ENCODE peak calls at places on chromosome 17, in six cellular contexts. X is right lobe of liver; R is Karpas-422; T is left ventricle myocardium inferior; L is CD4-positive, CD25-positive, alpha-beta regulatory T cell; H is brain microvascular endothelial cell. F is an unnamed sample.

GRCh38 chr17:50101346-50102163 is 6.4 kb downstream of the PDK2 start:
- DNase-seq in L (no peak), H (no peak), X (peak; percentile 88), R (peak; percentile 78), T (peak; percentile 70), F (no peak)

GRCh38 chr17:67289174-67289876 is 44.3 kb upstream of the HELZ start:
- DNase-seq in R (no peak), H (peak; percentile 25), X (peak; percentile 85), L (no peak), T (peak; percentile 90), F (no peak)

GRCh38 chr17:73379814-73380213 is 68.0 kb upstream of the CDC42EP4 start:
- DNase-seq in T (no peak), R (no peak), H (no peak), L (no peak), X (no peak), F (no peak)

GRCh38 chr17:20281860-20282259 is 185.5 kb downstream of the LGALS9B start:
- DNase-seq in X (peak; percentile 54), H (no peak), R (no peak), L (no peak), T (peak; percentile 23), F (no peak)

GRCh38 chr17:1490643-1491405 is 1.7 kb downstream of the MYO1C start:
- DNase-seq in R (peak; percentile 89), T (peak; percentile 83), X (peak; percentile 83), H (no peak), L (peak; percentile 50), F (peak; percentile 71)

GRCh38 chr17:80034977-80035686 is 540 bp downstream of the TBC1D16 start:
- DNase-seq in L (peak; percentile 29), R (peak; percentile 44), T (no peak), X (no peak), H (peak; percentile 20), F (peak; percentile 29)

GRCh38 chr17:78661092-78661770 is 84.0 kb upstream of the DNAH17 start:
- DNase-seq in R (no peak), H (peak; percentile 32), T (no peak), X (no peak), L (no peak), F (no peak)

GRCh38 chr17:29930399-29931010 is 477 bp upstream of the SSH2 start:
- DNase-seq in X (no peak), R (no peak), L (no peak), H (no peak), T (no peak), F (no peak)

GRCh38 chr17:61627658-61628057 is 36.6 kb upstream of the NACA2 start:
- DNase-seq in X (no peak), H (no peak), T (no peak), L (no peak), R (no peak), F (no peak)

GRCh38 chr17:45115871-45116270 is 16.4 kb downstream of the PLCD3 start:
- DNase-seq in R (no peak), L (no peak), X (no peak), H (peak; percentile 28), T (no peak), F (no peak)

GRCh38 chr17:42247734-42248133 is 28.5 kb downstream of the STAT5B start:
- DNase-seq in R (no peak), H (peak; percentile 66), L (no peak), X (no peak), T (no peak), F (no peak)

GRCh38 chr17:42246515-42246914 is 29.7 kb downstream of the STAT5B start:
- DNase-seq in T (no peak), X (no peak), L (no peak), H (peak; percentile 53), R (no peak), F (no peak)

GRCh38 chr17:42241871-42242270 is 34.3 kb downstream of the STAT5B start:
- DNase-seq in X (no peak), L (no peak), R (no peak), T (no peak), H (no peak), F (no peak)

GRCh38 chr17:42240201-42240600 is 36.0 kb downstream of the STAT5B start:
- DNase-seq in R (no peak), H (no peak), X (no peak), T (no peak), L (no peak), F (no peak)

DNA sequence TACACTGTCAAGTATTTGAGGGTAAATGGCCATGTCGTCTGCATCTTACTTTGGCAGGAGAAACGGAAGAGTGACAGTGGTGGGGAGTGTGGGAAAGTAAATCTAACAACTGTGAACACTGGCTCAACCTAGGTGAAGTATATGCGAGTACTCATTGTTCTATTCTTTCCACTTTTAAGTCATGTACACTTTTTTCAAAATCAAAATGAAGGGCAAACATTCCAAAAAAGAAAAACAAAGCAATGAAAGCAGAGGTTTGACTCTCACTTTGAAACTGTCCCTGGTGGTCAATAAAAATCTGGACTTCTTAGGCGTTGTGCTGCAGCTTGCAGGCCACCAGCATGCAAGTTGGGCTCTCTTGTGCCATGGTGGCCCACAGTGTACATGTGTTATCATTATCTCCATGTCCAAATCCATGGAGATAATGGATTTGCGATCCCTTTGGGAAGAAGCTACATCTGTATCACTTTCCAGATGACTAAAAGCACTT is 32.7 kb downstream of the STAT5B start:
- DNase-seq in X (no peak), R (no peak), H (no peak), T (no peak), L (no peak), F (no peak)
- H3K27ac ChIP-seq in X (no peak overlapping the region), R (no peak overlapping the region), H (no peak overlapping the region), T (no peak overlapping the region), L (no peak overlapping the region), F (no peak overlapping the region)

DNA sequence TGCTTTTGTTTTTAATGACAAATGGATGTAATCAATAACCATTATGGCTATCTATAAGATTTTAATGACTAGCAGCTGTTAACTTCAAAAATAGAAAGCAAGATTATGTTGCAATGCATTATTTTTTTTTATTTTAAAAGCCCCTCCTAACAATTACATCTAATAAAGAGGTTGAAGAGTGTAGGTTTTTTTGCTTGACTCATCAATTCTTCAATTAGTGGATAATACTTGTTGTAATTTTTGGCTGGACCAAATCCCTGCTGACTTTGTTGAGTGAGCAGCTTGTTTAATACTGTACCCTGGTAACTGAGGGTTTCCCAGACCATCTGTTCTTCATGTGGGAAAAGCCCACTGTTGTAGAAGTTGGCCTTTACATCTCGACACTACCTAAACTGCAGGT is 24.2 kb downstream of the KRT25 start:
- DNase-seq in H (no peak), T (no peak), X (no peak), R (no peak), L (no peak), F (no peak)
- H3K27ac ChIP-seq in H (no peak overlapping the region), T (no peak overlapping the region), X (no peak overlapping the region), R (no peak overlapping the region), L (no peak overlapping the region), F (no peak overlapping the region)

GRCh38 chr17:68697850-68698313 is 96.7 kb upstream of the FAM20A start:
- DNase-seq in R (no peak), H (peak; percentile 17), T (no peak), L (no peak), X (no peak), F (no peak)

GRCh38 chr17:68693896-68694295 is 92.7 kb upstream of the FAM20A start:
- DNase-seq in X (no peak), T (no peak), R (no peak), H (no peak), L (no peak), F (no peak)

GRCh38 chr17:68693466-68693865 is 92.3 kb upstream of the FAM20A start:
- DNase-seq in T (no peak), H (no peak), R (no peak), L (no peak), X (no peak), F (no peak)

GRCh38 chr17:68694791-68695485 is 93.8 kb upstream of the FAM20A start:
- DNase-seq in H (no peak), R (no peak), T (no peak), L (no peak), X (no peak), F (no peak)

DNA sequence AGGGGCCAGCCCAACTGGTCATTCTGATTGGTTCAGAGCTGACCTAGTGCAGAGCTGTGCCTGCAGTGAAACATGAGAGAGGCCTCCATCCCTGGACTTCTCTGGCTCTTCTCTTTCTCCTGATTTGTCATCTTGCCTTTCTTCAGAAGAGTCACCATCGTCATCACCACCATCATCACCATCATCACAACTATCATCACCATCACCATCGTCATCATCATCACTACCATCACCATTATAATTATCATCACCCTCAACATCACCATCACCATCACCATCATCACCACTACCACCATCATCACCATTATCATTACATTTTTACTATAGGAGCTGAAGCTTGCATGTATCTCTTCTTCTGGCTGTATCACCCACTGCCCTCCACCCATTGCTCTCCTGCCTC is 94.5 kb upstream of the FAM20A start:
- DNase-seq in T (no peak), H (no peak), R (no peak), X (no peak), L (no peak), F (no peak)
- H3K27ac ChIP-seq in T (no peak overlapping the region), H (no peak overlapping the region), R (no peak overlapping the region), X (no peak overlapping the region), L (no peak overlapping the region), F (no peak overlapping the region)

GRCh38 chr17:32820440-32820839 is 56.5 kb downstream of the MYO1D start:
- DNase-seq in X (no peak), T (no peak), L (no peak), R (no peak), H (no peak), F (no peak)

GRCh38 chr17:32819787-32820186 is 57.1 kb downstream of the MYO1D start:
- DNase-seq in L (no peak), H (no peak), X (no peak), T (no peak), R (no peak), F (no peak)

GRCh38 chr17:32815460-32815859 is 61.5 kb downstream of the MYO1D start:
- DNase-seq in L (no peak), R (no peak), H (no peak), T (no peak), X (no peak), F (no peak)

GRCh38 chr17:32822996-32823395 is 53.9 kb downstream of the MYO1D start:
- DNase-seq in R (no peak), X (no peak), T (no peak), L (no peak), H (peak; percentile 22), F (no peak)

GRCh38 chr17:32819035-32819434 is 57.9 kb downstream of the MYO1D start:
- DNase-seq in R (no peak), X (no peak), L (no peak), H (no peak), T (no peak), F (no peak)
- H3K27ac ChIP-seq in R (no peak overlapping the region), X (no peak overlapping the region), L (no peak overlapping the region), H (no peak overlapping the region), T (peak overlapping the region; percentile 69), F (no peak overlapping the region)

GRCh38 chr17:38507436-38507835 is 79.2 kb downstream of the ARHGAP23 start:
- DNase-seq in T (no peak), X (no peak), H (no peak), R (no peak), L (no peak), F (no peak)
- H3K27ac ChIP-seq in T (no peak overlapping the region), X (no peak overlapping the region), H (no peak overlapping the region), R (no peak overlapping the region), L (no peak overlapping the region), F (no peak overlapping the region)

GRCh38 chr17:42798383-42799380 is at the start of the genes CNTD1 and COA3:
- DNase-seq in R (peak; percentile 92), X (peak; percentile 90), L (peak; percentile 66), T (peak; percentile 88), H (peak; percentile 78), F (peak; percentile 62)
- H3K27ac ChIP-seq in R (no peak within 1 kb of the TSS), X (peak within 1 kb of the TSS; percentile 88), L (no peak within 1 kb of the TSS), T (peak within 1 kb of the TSS; percentile 84), H (peak within 1 kb of the TSS; percentile 33), F (peak within 1 kb of the TSS; percentile 47)

F was measured in CD8-positive, alpha-beta T cell.